ENCODE peak calls at places on chromosome 14, in five cellular contexts. Z is HuH-7, J is body of pancreas, Q is H54, P is gastrocnemius medialis. F is an unnamed sample.

GRCh38 chr14:35403085-35403396 is 1.5 kb downstream of the NFKBIA start:
- DNase-seq in Z (no peak), J (peak; percentile 39), Q (no peak), P (peak; percentile 77), F (peak; percentile 41)

GRCh38 chr14:100019156-100019882 is 45.9 kb upstream of the EVL start:
- DNase-seq in Z (no peak), J (no peak), Q (no peak), P (no peak), F (no peak)

GRCh38 chr14:33943484-33943883 is 7.4 kb downstream of the EGLN3 start:
- DNase-seq in Z (no peak), J (peak; percentile 56), Q (no peak), P (no peak), F (no peak)

GRCh38 chr14:75879031-75879430 is 102.8 kb downstream of the TGFB3 start:
- DNase-seq in Z (no peak), J (no peak), Q (no peak), P (no peak), F (no peak)

GRCh38 chr14:52850520-52850919 is 59.1 kb upstream of the GNPNAT1 start:
- DNase-seq in Z (no peak), J (no peak), Q (no peak), P (no peak), F (no peak)

GRCh38 chr14:104574536-104574935 is 5.0 kb upstream of the C14orf180 start:
- DNase-seq in Z (no peak), J (no peak), Q (no peak), P (no peak), F (no peak)

GRCh38 chr14:90903101-90903500 is 86.9 kb upstream of the TTC7B start:
- DNase-seq in Z (peak; percentile 19), J (peak; percentile 49), Q (peak; percentile 40), P (peak; percentile 25), F (peak; percentile 22)

GRCh38 chr14:21300892-21301291 is 21.0 kb downstream of the RPGRIP1 start:
- DNase-seq in Z (peak; percentile 31), J (peak; percentile 13), Q (no peak), P (no peak), F (peak; percentile 2)

GRCh38 chr14:53509845-53510244 is 356.7 kb upstream of the DDHD1 start:
- DNase-seq in Z (no peak), J (no peak), Q (no peak), P (peak; percentile 59), F (no peak)

GRCh38 chr14:100654814-100655795 is 67.9 kb upstream of the BEGAIN start:
- DNase-seq in Z (peak; percentile 84), J (peak; percentile 69), Q (no peak), P (no peak), F (peak; percentile 28)

GRCh38 chr14:59177229-59177628 is 11.2 kb upstream of the DAAM1 start:
- DNase-seq in Z (no peak), J (no peak), Q (no peak), P (no peak), F (no peak)

F was measured in stimulated activated effector memory CD8-positive, alpha-beta T cell treated with anti-CD3 and anti-CD28 coated beads, Interleukin-12 subunit alpha, Interleukin-12 subunit beta, amount 100 ng/mL, for 72 hours.